ENCODE peak calls at places on chromosomes 7 and 10, in nine cellular contexts. E is hypothalamus; I is occipital lobe; H is GOT3; S is neural crest cell; Y is nucleus accumbens; K is LHCN-M2; O is activated effector memory CD4-positive, alpha-beta T cell treated with anti-CD3 and anti-CD28 coated beads, Interleukin-2, amount 50 U/mL, for 16 hours; N is upper lobe of right lung. U is an unnamed sample.

GRCh38 chr7:96269246-96269994 is 52.5 kb downstream of the SLC25A13 start:
- DNase-seq in E (no peak), I (no peak), H (no peak), S (no peak), Y (no peak), K (no peak), O (no peak), N (no peak), U (no peak)

GRCh38 chr10:132675031-132675740 is 110.8 kb downstream of the NKX6-2 start:
- DNase-seq in E (no peak), I (no peak), H (no peak), S (no peak), Y (no peak), K (no peak), O (peak; percentile 51), N (peak; percentile 21), U (no peak)

GRCh38 chr10:133442967-133443924 is 10.5 kb upstream of the SCART1 start:
- DNase-seq in E (no peak), I (no peak), H (no peak), S (no peak), Y (no peak), K (no peak), O (peak; percentile 44), N (peak; percentile 41), U (peak; percentile 8)

GRCh38 chr10:93773120-93773519 is 15.4 kb downstream of the LGI1 start:
- DNase-seq in E (no peak), I (no peak), H (no peak), S (no peak), Y (no peak), K (no peak), O (no peak), N (no peak), U (no peak)

GRCh38 chr7:71780282-71780681 is 631.9 kb downstream of the CALN1 start:
- DNase-seq in E (no peak), I (no peak), H (no peak), S (no peak), Y (no peak), K (no peak), O (no peak), N (no peak), U (no peak)

GRCh38 chr10:97575101-97575668 is 2.6 kb downstream of the ANKRD2 start:
- DNase-seq in E (no peak), I (no peak), H (no peak), S (no peak), Y (no peak), K (no peak), O (no peak), N (no peak), U (no peak)

GRCh38 chr10:88903715-88904114 is 23.7 kb downstream of the STAMBPL1 start:
- DNase-seq in E (no peak), I (no peak), H (no peak), S (no peak), Y (no peak), K (no peak), O (no peak), N (no peak), U (no peak)

GRCh38 chr10:97911217-97911616 is 61.6 kb downstream of the GOLGA7B start:
- DNase-seq in E (no peak), I (no peak), H (no peak), S (no peak), Y (no peak), K (no peak), O (no peak), N (no peak), U (no peak)

GRCh38 chr7:1567082-1567771 is 2.6 kb downstream of the PSMG3 start:
- DNase-seq in E (no peak), I (no peak), H (peak; percentile 84), S (no peak), Y (peak; percentile 26), K (peak; percentile 90), O (no peak), N (no peak), U (peak; percentile 77)

GRCh38 chr7:44277391-44277790 is 48.0 kb downstream of the CAMK2B start:
- DNase-seq in E (no peak), I (no peak), H (no peak), S (no peak), Y (no peak), K (no peak), O (peak; percentile 49), N (peak; percentile 61), U (no peak)

GRCh38 chr7:67916571-67916970 is 919.9 kb downstream of the TYW1 start:
- DNase-seq in E (no peak), I (no peak), H (no peak), S (no peak), Y (no peak), K (no peak), O (no peak), N (no peak), U (no peak)

GRCh38 chr7:47591655-47592572 is 10.0 kb upstream of the TNS3 start:
- DNase-seq in E (no peak), I (no peak), H (no peak), S (no peak), Y (no peak), K (no peak), O (no peak), N (no peak), U (no peak)

GRCh38 chr7:73606801-73607691 is 17.3 kb downstream of the MLXIPL start:
- DNase-seq in E (peak; percentile 42), I (no peak), H (no peak), S (peak; percentile 89), Y (peak; percentile 27), K (peak; percentile 45), O (peak; percentile 89), N (peak; percentile 78), U (no peak)